ENCODE peak calls at places on chromosomes 16 and 17, in six cellular contexts. One of them, this sample, is unnamed.

GRCh38 chr16:19707699-19708497 is 10.1 kb downstream of the KNOP1 start:
- DNase-seq in activated T-helper 2 cell treated with anti-CD3 and anti-CD28 coated beads, Interferon-gamma antibody, Interleukin-2, Interleukin-4, amounts not matched to agents 10 μg/mL and 5 μg/mL and 100 μg/mL, durations not matched to agents 14 hours and 24 hours and 36 hours: no peak
- DNase-seq in mesothelial cell of epicardium: no peak
- DNase-seq in GM23338: peak; percentile 47
- DNase-seq in EH: no peak
- DNase-seq in nephron progenitor cell: no peak
- DNase-seq in this sample: no peak

GRCh38 chr17:64226132-64226531 is 36.9 kb downstream of the TEX2 start:
- DNase-seq in GM23338: no peak
- DNase-seq in mesothelial cell of epicardium: no peak
- DNase-seq in activated T-helper 2 cell treated with anti-CD3 and anti-CD28 coated beads, Interferon-gamma antibody, Interleukin-2, Interleukin-4, amounts not matched to agents 10 μg/mL and 5 μg/mL and 100 μg/mL, durations not matched to agents 14 hours and 24 hours and 36 hours: no peak
- DNase-seq in EH: peak; percentile 29
- DNase-seq in nephron progenitor cell: no peak
- DNase-seq in this sample: no peak

GRCh38 chr16:85080923-85081498 is 31.3 kb downstream of the CIBAR2 start:
- DNase-seq in mesothelial cell of epicardium: no peak
- DNase-seq in nephron progenitor cell: no peak
- DNase-seq in GM23338: peak; percentile 45
- DNase-seq in activated T-helper 2 cell treated with anti-CD3 and anti-CD28 coated beads, Interferon-gamma antibody, Interleukin-2, Interleukin-4, amounts not matched to agents 10 μg/mL and 5 μg/mL and 100 μg/mL, durations not matched to agents 14 hours and 24 hours and 36 hours: no peak
- DNase-seq in EH: no peak
- DNase-seq in this sample: no peak

GRCh38 chr16:15576960-15577958 is 65.7 kb downstream of the MARF1 start:
- DNase-seq in GM23338: no peak
- DNase-seq in mesothelial cell of epicardium: no peak
- DNase-seq in activated T-helper 2 cell treated with anti-CD3 and anti-CD28 coated beads, Interferon-gamma antibody, Interleukin-2, Interleukin-4, amounts not matched to agents 10 μg/mL and 5 μg/mL and 100 μg/mL, durations not matched to agents 14 hours and 24 hours and 36 hours: no peak
- DNase-seq in nephron progenitor cell: no peak
- DNase-seq in EH: no peak
- DNase-seq in this sample: no peak

GRCh38 chr17:44221072-44221861 is 1.8 kb upstream of the UBTF start:
- DNase-seq in EH: peak; percentile 86
- DNase-seq in nephron progenitor cell: peak; percentile 76
- DNase-seq in GM23338: peak; percentile 90
- DNase-seq in activated T-helper 2 cell treated with anti-CD3 and anti-CD28 coated beads, Interferon-gamma antibody, Interleukin-2, Interleukin-4, amounts not matched to agents 10 μg/mL and 5 μg/mL and 100 μg/mL, durations not matched to agents 14 hours and 24 hours and 36 hours: peak; percentile 64
- DNase-seq in mesothelial cell of epicardium: peak; percentile 70
- DNase-seq in this sample: peak; percentile 96

GRCh38 chr16:87560428-87561199 is 41.7 kb upstream of the JPH3 start:
- DNase-seq in GM23338: peak; percentile 93
- DNase-seq in nephron progenitor cell: no peak
- DNase-seq in EH: peak; percentile 35
- DNase-seq in activated T-helper 2 cell treated with anti-CD3 and anti-CD28 coated beads, Interferon-gamma antibody, Interleukin-2, Interleukin-4, amounts not matched to agents 10 μg/mL and 5 μg/mL and 100 μg/mL, durations not matched to agents 14 hours and 24 hours and 36 hours: no peak
- DNase-seq in mesothelial cell of epicardium: no peak
- DNase-seq in this sample: peak; percentile 92

GRCh38 chr17:78839173-78839761 is 1.3 kb downstream of the USP36 start:
- DNase-seq in EH: peak; percentile 52
- DNase-seq in GM23338: no peak
- DNase-seq in activated T-helper 2 cell treated with anti-CD3 and anti-CD28 coated beads, Interferon-gamma antibody, Interleukin-2, Interleukin-4, amounts not matched to agents 10 μg/mL and 5 μg/mL and 100 μg/mL, durations not matched to agents 14 hours and 24 hours and 36 hours: no peak
- DNase-seq in mesothelial cell of epicardium: no peak
- DNase-seq in nephron progenitor cell: no peak
- DNase-seq in this sample: no peak

GRCh38 chr17:48637323-48638260 is 11.4 kb upstream of the HOXB9 start:
- DNase-seq in EH: peak; percentile 74
- DNase-seq in GM23338: peak; percentile 1
- DNase-seq in mesothelial cell of epicardium: no peak
- DNase-seq in activated T-helper 2 cell treated with anti-CD3 and anti-CD28 coated beads, Interferon-gamma antibody, Interleukin-2, Interleukin-4, amounts not matched to agents 10 μg/mL and 5 μg/mL and 100 μg/mL, durations not matched to agents 14 hours and 24 hours and 36 hours: no peak
- DNase-seq in nephron progenitor cell: peak; percentile 11
- DNase-seq in this sample: peak; percentile 47

GRCh38 chr17:71071837-71072236 is 902.5 kb downstream of the KCNJ2 start:
- DNase-seq in mesothelial cell of epicardium: no peak
- DNase-seq in GM23338: no peak
- DNase-seq in activated T-helper 2 cell treated with anti-CD3 and anti-CD28 coated beads, Interferon-gamma antibody, Interleukin-2, Interleukin-4, amounts not matched to agents 10 μg/mL and 5 μg/mL and 100 μg/mL, durations not matched to agents 14 hours and 24 hours and 36 hours: no peak
- DNase-seq in nephron progenitor cell: no peak
- DNase-seq in EH: peak; percentile 97
- DNase-seq in this sample: no peak

GRCh38 chr17:17888371-17888770 is 51.6 kb upstream of the SREBF1 start:
- DNase-seq in nephron progenitor cell: no peak
- DNase-seq in mesothelial cell of epicardium: no peak
- DNase-seq in EH: no peak
- DNase-seq in activated T-helper 2 cell treated with anti-CD3 and anti-CD28 coated beads, Interferon-gamma antibody, Interleukin-2, Interleukin-4, amounts not matched to agents 10 μg/mL and 5 μg/mL and 100 μg/mL, durations not matched to agents 14 hours and 24 hours and 36 hours: no peak
- DNase-seq in GM23338: no peak
- DNase-seq in this sample: no peak

GRCh38 chr17:49971848-49972485 is 3.0 kb downstream of the DLX4 start:
- DNase-seq in nephron progenitor cell: peak; percentile 68
- DNase-seq in activated T-helper 2 cell treated with anti-CD3 and anti-CD28 coated beads, Interferon-gamma antibody, Interleukin-2, Interleukin-4, amounts not matched to agents 10 μg/mL and 5 μg/mL and 100 μg/mL, durations not matched to agents 14 hours and 24 hours and 36 hours: no peak
- DNase-seq in EH: no peak
- DNase-seq in GM23338: peak; percentile 52
- DNase-seq in mesothelial cell of epicardium: no peak
- DNase-seq in this sample: peak; percentile 83

GRCh38 chr16:73048292-73049050 is 543 bp upstream of the ZFHX3 start:
- DNase-seq in mesothelial cell of epicardium: no peak
- DNase-seq in activated T-helper 2 cell treated with anti-CD3 and anti-CD28 coated beads, Interferon-gamma antibody, Interleukin-2, Interleukin-4, amounts not matched to agents 10 μg/mL and 5 μg/mL and 100 μg/mL, durations not matched to agents 14 hours and 24 hours and 36 hours: no peak
- DNase-seq in GM23338: peak; percentile 72
- DNase-seq in nephron progenitor cell: peak; percentile 75
- DNase-seq in EH: peak; percentile 73
- DNase-seq in this sample: no peak

GRCh38 chr16:27237229-27238015 is 31.1 kb downstream of the NSMCE1 start:
- DNase-seq in EH: peak; percentile 57
- DNase-seq in nephron progenitor cell: no peak
- DNase-seq in GM23338: peak; percentile 23
- DNase-seq in activated T-helper 2 cell treated with anti-CD3 and anti-CD28 coated beads, Interferon-gamma antibody, Interleukin-2, Interleukin-4, amounts not matched to agents 10 μg/mL and 5 μg/mL and 100 μg/mL, durations not matched to agents 14 hours and 24 hours and 36 hours: peak; percentile 77
- DNase-seq in mesothelial cell of epicardium: no peak
- DNase-seq in this sample: no peak

GRCh38 chr17:51251010-51251409 is 8.8 kb downstream of the MBTD1 start:
- DNase-seq in nephron progenitor cell: no peak
- DNase-seq in GM23338: no peak
- DNase-seq in activated T-helper 2 cell treated with anti-CD3 and anti-CD28 coated beads, Interferon-gamma antibody, Interleukin-2, Interleukin-4, amounts not matched to agents 10 μg/mL and 5 μg/mL and 100 μg/mL, durations not matched to agents 14 hours and 24 hours and 36 hours: no peak
- DNase-seq in EH: peak; percentile 47
- DNase-seq in mesothelial cell of epicardium: no peak
- DNase-seq in this sample: no peak

GRCh38 chr17:57379237-57380054 is 123.1 kb downstream of the MSI2 start:
- DNase-seq in mesothelial cell of epicardium: no peak
- DNase-seq in EH: no peak
- DNase-seq in nephron progenitor cell: no peak
- DNase-seq in activated T-helper 2 cell treated with anti-CD3 and anti-CD28 coated beads, Interferon-gamma antibody, Interleukin-2, Interleukin-4, amounts not matched to agents 10 μg/mL and 5 μg/mL and 100 μg/mL, durations not matched to agents 14 hours and 24 hours and 36 hours: no peak
- DNase-seq in GM23338: peak; percentile 61
- DNase-seq in this sample: peak; percentile 65

GRCh38 chr17:82638183-82638773 is 10.0 kb downstream of the WDR45B start:
- DNase-seq in nephron progenitor cell: no peak
- DNase-seq in activated T-helper 2 cell treated with anti-CD3 and anti-CD28 coated beads, Interferon-gamma antibody, Interleukin-2, Interleukin-4, amounts not matched to agents 10 μg/mL and 5 μg/mL and 100 μg/mL, durations not matched to agents 14 hours and 24 hours and 36 hours: no peak
- DNase-seq in EH: peak; percentile 32
- DNase-seq in mesothelial cell of epicardium: no peak
- DNase-seq in GM23338: no peak
- DNase-seq in this sample: no peak

GRCh38 chr17:72334205-72334604 is 213.4 kb downstream of the SOX9 start:
- DNase-seq in nephron progenitor cell: no peak
- DNase-seq in activated T-helper 2 cell treated with anti-CD3 and anti-CD28 coated beads, Interferon-gamma antibody, Interleukin-2, Interleukin-4, amounts not matched to agents 10 μg/mL and 5 μg/mL and 100 μg/mL, durations not matched to agents 14 hours and 24 hours and 36 hours: no peak
- DNase-seq in GM23338: no peak
- DNase-seq in mesothelial cell of epicardium: no peak
- DNase-seq in EH: peak; percentile 90
- DNase-seq in this sample: no peak

GRCh38 chr16:11359370-11359769 is 14.1 kb downstream of the RMI2 start:
- DNase-seq in nephron progenitor cell: peak; percentile 21
- DNase-seq in mesothelial cell of epicardium: no peak
- DNase-seq in activated T-helper 2 cell treated with anti-CD3 and anti-CD28 coated beads, Interferon-gamma antibody, Interleukin-2, Interleukin-4, amounts not matched to agents 10 μg/mL and 5 μg/mL and 100 μg/mL, durations not matched to agents 14 hours and 24 hours and 36 hours: no peak
- DNase-seq in GM23338: no peak
- DNase-seq in EH: peak; percentile 95
- DNase-seq in this sample: peak; percentile 44

GRCh38 chr16:1526608-1527555 is 6.6 kb upstream of the TMEM204 start:
- DNase-seq in GM23338: no peak
- DNase-seq in EH: no peak
- DNase-seq in mesothelial cell of epicardium: no peak
- DNase-seq in activated T-helper 2 cell treated with anti-CD3 and anti-CD28 coated beads, Interferon-gamma antibody, Interleukin-2, Interleukin-4, amounts not matched to agents 10 μg/mL and 5 μg/mL and 100 μg/mL, durations not matched to agents 14 hours and 24 hours and 36 hours: no peak
- DNase-seq in nephron progenitor cell: no peak
- DNase-seq in this sample: no peak

GRCh38 chr17:10631701-10632100 is 25.4 kb downstream of the MYH3 start:
- DNase-seq in GM23338: no peak
- DNase-seq in mesothelial cell of epicardium: no peak
- DNase-seq in activated T-helper 2 cell treated with anti-CD3 and anti-CD28 coated beads, Interferon-gamma antibody, Interleukin-2, Interleukin-4, amounts not matched to agents 10 μg/mL and 5 μg/mL and 100 μg/mL, durations not matched to agents 14 hours and 24 hours and 36 hours: no peak
- DNase-seq in EH: no peak
- DNase-seq in nephron progenitor cell: no peak
- DNase-seq in this sample: no peak

GRCh38 chr16:89547860-89548259 is 12.6 kb upstream of the RPL13 start:
- DNase-seq in activated T-helper 2 cell treated with anti-CD3 and anti-CD28 coated beads, Interferon-gamma antibody, Interleukin-2, Interleukin-4, amounts not matched to agents 10 μg/mL and 5 μg/mL and 100 μg/mL, durations not matched to agents 14 hours and 24 hours and 36 hours: no peak
- DNase-seq in EH: no peak
- DNase-seq in GM23338: no peak
- DNase-seq in mesothelial cell of epicardium: no peak
- DNase-seq in nephron progenitor cell: no peak
- DNase-seq in this sample: no peak

GRCh38 chr16:65196696-65197095 is 74.8 kb upstream of the CDH11 start:
- DNase-seq in activated T-helper 2 cell treated with anti-CD3 and anti-CD28 coated beads, Interferon-gamma antibody, Interleukin-2, Interleukin-4, amounts not matched to agents 10 μg/mL and 5 μg/mL and 100 μg/mL, durations not matched to agents 14 hours and 24 hours and 36 hours: no peak
- DNase-seq in EH: peak; percentile 43
- DNase-seq in nephron progenitor cell: no peak
- DNase-seq in mesothelial cell of epicardium: no peak
- DNase-seq in GM23338: no peak
- DNase-seq in this sample: no peak

GRCh38 chr17:78458739-78459335 is 80.4 kb downstream of the PGS1 start:
- DNase-seq in nephron progenitor cell: no peak
- DNase-seq in EH: no peak
- DNase-seq in GM23338: no peak
- DNase-seq in mesothelial cell of epicardium: no peak
- DNase-seq in activated T-helper 2 cell treated with anti-CD3 and anti-CD28 coated beads, Interferon-gamma antibody, Interleukin-2, Interleukin-4, amounts not matched to agents 10 μg/mL and 5 μg/mL and 100 μg/mL, durations not matched to agents 14 hours and 24 hours and 36 hours: no peak
- DNase-seq in this sample: no peak

GRCh38 chr17:56658648-56659047 is 65.1 kb downstream of the NOG start:
- DNase-seq in EH: no peak
- DNase-seq in activated T-helper 2 cell treated with anti-CD3 and anti-CD28 coated beads, Interferon-gamma antibody, Interleukin-2, Interleukin-4, amounts not matched to agents 10 μg/mL and 5 μg/mL and 100 μg/mL, durations not matched to agents 14 hours and 24 hours and 36 hours: no peak
- DNase-seq in mesothelial cell of epicardium: no peak
- DNase-seq in nephron progenitor cell: no peak
- DNase-seq in GM23338: no peak
- DNase-seq in this sample: no peak

GRCh38 chr17:63911657-63912100 is 621 bp upstream of the CSHL1 start:
- DNase-seq in activated T-helper 2 cell treated with anti-CD3 and anti-CD28 coated beads, Interferon-gamma antibody, Interleukin-2, Interleukin-4, amounts not matched to agents 10 μg/mL and 5 μg/mL and 100 μg/mL, durations not matched to agents 14 hours and 24 hours and 36 hours: peak; percentile 37
- DNase-seq in EH: peak; percentile 46
- DNase-seq in nephron progenitor cell: peak; percentile 77
- DNase-seq in mesothelial cell of epicardium: no peak
- DNase-seq in GM23338: peak; percentile 74
- DNase-seq in this sample: peak; percentile 93

GRCh38 chr17:10384175-10384574 is 11.4 kb upstream of the MYH13 start:
- DNase-seq in nephron progenitor cell: peak; percentile 8
- DNase-seq in mesothelial cell of epicardium: no peak
- DNase-seq in GM23338: peak; percentile 11
- DNase-seq in EH: no peak
- DNase-seq in activated T-helper 2 cell treated with anti-CD3 and anti-CD28 coated beads, Interferon-gamma antibody, Interleukin-2, Interleukin-4, amounts not matched to agents 10 μg/mL and 5 μg/mL and 100 μg/mL, durations not matched to agents 14 hours and 24 hours and 36 hours: no peak
- DNase-seq in this sample: peak; percentile 60

GRCh38 chr16:4820652-4821051 is 18.2 kb upstream of the ROGDI start:
- DNase-seq in activated T-helper 2 cell treated with anti-CD3 and anti-CD28 coated beads, Interferon-gamma antibody, Interleukin-2, Interleukin-4, amounts not matched to agents 10 μg/mL and 5 μg/mL and 100 μg/mL, durations not matched to agents 14 hours and 24 hours and 36 hours: no peak
- DNase-seq in GM23338: no peak
- DNase-seq in nephron progenitor cell: no peak
- DNase-seq in mesothelial cell of epicardium: no peak
- DNase-seq in EH: no peak
- DNase-seq in this sample: no peak

GRCh38 chr17:14098246-14098645 is 28.9 kb downstream of the COX10 start:
- DNase-seq in activated T-helper 2 cell treated with anti-CD3 and anti-CD28 coated beads, Interferon-gamma antibody, Interleukin-2, Interleukin-4, amounts not matched to agents 10 μg/mL and 5 μg/mL and 100 μg/mL, durations not matched to agents 14 hours and 24 hours and 36 hours: no peak
- DNase-seq in nephron progenitor cell: no peak
- DNase-seq in GM23338: peak; percentile 21
- DNase-seq in mesothelial cell of epicardium: no peak
- DNase-seq in EH: no peak
- DNase-seq in this sample: no peak

GRCh38 chr16:648071-648785 is 937 bp upstream of the WDR90 start:
- DNase-seq in EH: peak; percentile 33
- DNase-seq in GM23338: peak; percentile 75
- DNase-seq in nephron progenitor cell: no peak
- DNase-seq in activated T-helper 2 cell treated with anti-CD3 and anti-CD28 coated beads, Interferon-gamma antibody, Interleukin-2, Interleukin-4, amounts not matched to agents 10 μg/mL and 5 μg/mL and 100 μg/mL, durations not matched to agents 14 hours and 24 hours and 36 hours: no peak
- DNase-seq in mesothelial cell of epicardium: no peak
- DNase-seq in this sample: peak; percentile 83

GRCh38 chr16:51872536-51872935 is 674.4 kb downstream of the TOX3 start:
- DNase-seq in GM23338: no peak
- DNase-seq in nephron progenitor cell: no peak
- DNase-seq in mesothelial cell of epicardium: no peak
- DNase-seq in EH: no peak
- DNase-seq in activated T-helper 2 cell treated with anti-CD3 and anti-CD28 coated beads, Interferon-gamma antibody, Interleukin-2, Interleukin-4, amounts not matched to agents 10 μg/mL and 5 μg/mL and 100 μg/mL, durations not matched to agents 14 hours and 24 hours and 36 hours: no peak
- DNase-seq in this sample: no peak

GRCh38 chr16:84990782-84991181 is 20.6 kb downstream of the ZDHHC7 start:
- DNase-seq in GM23338: no peak
- DNase-seq in mesothelial cell of epicardium: no peak
- DNase-seq in EH: no peak
- DNase-seq in nephron progenitor cell: no peak
- DNase-seq in activated T-helper 2 cell treated with anti-CD3 and anti-CD28 coated beads, Interferon-gamma antibody, Interleukin-2, Interleukin-4, amounts not matched to agents 10 μg/mL and 5 μg/mL and 100 μg/mL, durations not matched to agents 14 hours and 24 hours and 36 hours: no peak
- DNase-seq in this sample: no peak

GRCh38 chr16:54875443-54875842 is 55.2 kb upstream of the IRX5 start:
- DNase-seq in EH: no peak
- DNase-seq in activated T-helper 2 cell treated with anti-CD3 and anti-CD28 coated beads, Interferon-gamma antibody, Interleukin-2, Interleukin-4, amounts not matched to agents 10 μg/mL and 5 μg/mL and 100 μg/mL, durations not matched to agents 14 hours and 24 hours and 36 hours: no peak
- DNase-seq in mesothelial cell of epicardium: no peak
- DNase-seq in GM23338: peak; percentile 22
- DNase-seq in nephron progenitor cell: no peak
- DNase-seq in this sample: peak; percentile 79

GRCh38 chr16:81060576-81061306 is 16.3 kb downstream of the C16orf46 start:
- DNase-seq in mesothelial cell of epicardium: no peak
- DNase-seq in EH: no peak
- DNase-seq in activated T-helper 2 cell treated with anti-CD3 and anti-CD28 coated beads, Interferon-gamma antibody, Interleukin-2, Interleukin-4, amounts not matched to agents 10 μg/mL and 5 μg/mL and 100 μg/mL, durations not matched to agents 14 hours and 24 hours and 36 hours: no peak
- DNase-seq in GM23338: peak; percentile 37
- DNase-seq in nephron progenitor cell: no peak
- DNase-seq in this sample: no peak